ENCODE peak calls at places on chromosomes 13 and 19, in eight cellular contexts. J is AG04450; F is naive thymus-derived CD4-positive, alpha-beta T cell; P is GM23248; W is keratinocyte; M is lower lobe of right lung; N is tibial nerve; E is tibial artery. V is an unnamed sample.

GRCh38 chr13:31891472-31891871 is 140.1 kb upstream of the FRY start:
- DNase-seq in M (no peak), F (no peak), W (no peak), E (no peak), N (no peak), P (no peak), J (no peak), V (no peak)

GRCh38 chr19:17706750-17707181 is 12.5 kb upstream of the MAP1S start:
- DNase-seq in W (no peak), E (no peak), N (no peak), P (peak; percentile 60), J (no peak), M (no peak), F (no peak), V (no peak)

GRCh38 chr19:52451241-52451640 is 2.1 kb upstream of the ZNF578 start:
- DNase-seq in J (no peak), W (no peak), F (no peak), P (no peak), M (no peak), E (no peak), N (no peak), V (no peak)

GRCh38 chr13:75896271-75896670 is 260.1 kb downstream of the LMO7 start:
- DNase-seq in N (no peak), P (no peak), F (no peak), E (no peak), J (no peak), W (no peak), M (no peak), V (no peak)

GRCh38 chr19:3712663-3713531 is 4.7 kb downstream of the TJP3 start:
- DNase-seq in E (no peak), N (no peak), P (no peak), J (no peak), F (no peak), M (peak; percentile 66), W (no peak), V (no peak)

GRCh38 chr19:10452726-10453620 is 32.6 kb downstream of the PDE4A start:
- DNase-seq in E (no peak), N (no peak), P (no peak), F (no peak), W (no peak), J (no peak), M (no peak), V (no peak)

GRCh38 chr13:44969858-44970484 is 19.3 kb downstream of the NUFIP1 start:
- DNase-seq in P (peak; percentile 78), J (peak; percentile 34), N (no peak), F (peak; percentile 18), M (no peak), E (no peak), W (no peak), V (no peak)

GRCh38 chr13:113015826-113016525 is 47.0 kb downstream of the MCF2L start:
- DNase-seq in N (no peak), P (no peak), M (no peak), J (no peak), F (no peak), W (no peak), E (no peak), V (no peak)

GRCh38 chr13:102198418-102199322 is 203.2 kb downstream of the FGF14 start:
- DNase-seq in M (no peak), N (no peak), P (peak; percentile 58), E (no peak), J (no peak), F (no peak), W (no peak), V (no peak)

GRCh38 chr13:39463611-39464010 is 139.4 kb downstream of the LHFPL6 start:
- DNase-seq in J (no peak), F (no peak), E (no peak), M (no peak), W (no peak), P (no peak), N (no peak), V (no peak)

GRCh38 chr19:3024870-3025515 is 4.1 kb downstream of the TLE2 start:
- DNase-seq in E (no peak), J (no peak), P (no peak), F (no peak), M (no peak), W (no peak), N (no peak), V (no peak)

GRCh38 chr19:49057636-49058234 is at the start of gene CGB7:
- DNase-seq in W (no peak), E (peak; percentile 64), M (peak; percentile 84), J (no peak), F (no peak), N (peak; percentile 29), P (peak; percentile 85), V (peak; percentile 36)

GRCh38 chr13:83810136-83810535 is 72.1 kb downstream of the SLITRK1 start:
- DNase-seq in P (no peak), N (no peak), W (no peak), M (no peak), F (no peak), E (no peak), J (no peak), V (no peak)

GRCh38 chr19:16335226-16335625 is 10.6 kb downstream of the KLF2 start:
- DNase-seq in M (no peak), E (no peak), W (no peak), F (no peak), P (no peak), N (no peak), J (no peak), V (no peak)

GRCh38 chr13:100673376-100673830 is 1.2 kb downstream of the TMTC4 start:
- DNase-seq in F (no peak), M (no peak), P (no peak), N (no peak), J (no peak), W (no peak), E (no peak), V (no peak)

GRCh38 chr13:44244288-44244687 is 129.3 kb upstream of the SERP2 start:
- DNase-seq in E (no peak), F (no peak), N (no peak), W (no peak), J (no peak), P (peak; percentile 96), M (no peak), V (no peak)

GRCh38 chr19:39174142-39174541 is 22.6 kb upstream of the NCCRP1 start:
- DNase-seq in P (no peak), F (no peak), W (no peak), N (no peak), E (no peak), J (no peak), M (no peak), V (no peak)

GRCh38 chr13:46184277-46184699 is 2.3 kb upstream of the LCP1 start:
- DNase-seq in N (no peak), E (no peak), M (peak; percentile 62), P (peak; percentile 22), F (peak; percentile 72), W (no peak), J (no peak), V (peak; percentile 61)

GRCh38 chr19:49016067-49016839 is 638 bp downstream of the LHB start:
- DNase-seq in W (no peak), J (no peak), M (no peak), N (no peak), P (no peak), E (no peak), F (no peak), V (no peak)

GRCh38 chr19:3692141-3693029 is 7.9 kb downstream of the PIP5K1C start:
- DNase-seq in F (peak; percentile 37), J (no peak), P (no peak), M (no peak), E (no peak), N (no peak), W (no peak), V (peak; percentile 30)

GRCh38 chr19:49590971-49591730 is at the start of gene PRR12:
- DNase-seq in N (no peak), M (peak; percentile 74), W (no peak), P (peak; percentile 84), F (peak; percentile 76), J (peak; percentile 32), E (peak; percentile 35), V (peak; percentile 71)

GRCh38 chr13:100559886-100560285 is 28.7 kb downstream of the GGACT start:
- DNase-seq in W (no peak), M (no peak), E (no peak), J (no peak), P (no peak), F (no peak), N (no peak), V (no peak)

GRCh38 chr19:58559275-58560006 is 1.0 kb upstream of the UBE2M start:
- DNase-seq in M (peak; percentile 93), J (peak; percentile 77), N (peak; percentile 80), E (peak; percentile 93), F (no peak), W (no peak), P (peak; percentile 94), V (no peak)

GRCh38 chr13:113783482-113783881 is 24.5 kb downstream of the TMEM255B start:
- DNase-seq in J (no peak), N (no peak), W (no peak), M (no peak), P (no peak), F (no peak), E (no peak), V (no peak)

GRCh38 chr13:114017028-114017630 is 43.3 kb upstream of the C13orf46 start:
- DNase-seq in E (no peak), P (peak; percentile 47), J (peak; percentile 10), W (no peak), M (no peak), N (no peak), F (no peak), V (no peak)

DNA sequence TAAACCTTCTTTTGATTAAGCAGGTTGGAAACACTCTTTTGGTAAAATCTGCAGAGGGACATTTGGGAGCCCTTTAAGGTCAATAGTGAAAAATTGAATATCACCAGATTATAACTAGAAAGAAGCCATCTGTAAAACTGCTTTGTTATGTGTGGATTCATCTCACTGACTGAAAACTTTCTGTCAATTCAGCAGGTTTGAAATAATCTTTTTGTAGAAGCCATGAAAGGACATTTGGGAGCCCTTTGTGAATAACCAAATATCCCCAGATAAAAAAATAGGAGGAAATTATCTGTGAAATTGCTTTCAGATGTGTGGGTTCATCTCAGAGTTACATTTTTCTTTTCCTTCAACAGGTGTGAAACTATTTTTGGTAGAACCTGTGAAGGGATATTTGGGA is 1690.7 kb downstream of the UQCRFS1 start:
- DNase-seq in M (no peak), J (no peak), W (no peak), E (no peak), P (no peak), N (no peak), F (no peak), V (no peak)
- H3K9me3 ChIP-seq in M (peaks cover 44% of the 10 kb centered on the region), J (no peaks in the 10 kb centered on the region), W (no peaks in the 10 kb centered on the region), E (peaks cover 28% of the 10 kb centered on the region), P (no peaks in the 10 kb centered on the region), N (peaks cover 5% of the 10 kb centered on the region), F (no peaks in the 10 kb centered on the region), V (peaks cover 6% of the 10 kb centered on the region)

GRCh38 chr19:45887311-45887710 is 1.4 kb upstream of the IRF2BP1 start:
- DNase-seq in E (no peak), M (no peak), N (no peak), P (no peak), F (no peak), W (no peak), J (no peak), V (no peak)
- H3K4me3 ChIP-seq in E (peak overlapping the region; percentile 90), M (peak overlapping the region; percentile 92), N (peak overlapping the region; percentile 96), P (peak overlapping the region; percentile 89), F (peak overlapping the region; percentile 99), W (peak overlapping the region; percentile 89), J (peak overlapping the region; percentile 73), V (peak overlapping the region; percentile 67)

GRCh38 chr19:4979211-4979807 is 10.4 kb downstream of the KDM4B start:
- DNase-seq in W (no peak), E (no peak), M (no peak), N (no peak), J (no peak), F (no peak), P (no peak), V (no peak)
- H3K9me3 ChIP-seq in W (no peaks in the 10 kb centered on the region), E (no peaks in the 10 kb centered on the region), M (no peaks in the 10 kb centered on the region), N (no peaks in the 10 kb centered on the region), J (no peaks in the 10 kb centered on the region), F (no peaks in the 10 kb centered on the region), P (no peaks in the 10 kb centered on the region), V (no peaks in the 10 kb centered on the region)

GRCh38 chr19:56476093-56476492 is 1.1 kb downstream of the ZNF667 start:
- DNase-seq in F (no peak), M (no peak), J (no peak), N (no peak), W (no peak), P (peak; percentile 6), E (no peak), V (no peak)
- H3K4me3 ChIP-seq in F (no peak overlapping the region), M (no peak overlapping the region), J (peak overlapping the region; percentile 84), N (peak overlapping the region; percentile 84), W (no peak overlapping the region), P (peak overlapping the region; percentile 82), E (no peak overlapping the region), V (no peak overlapping the region)

V was measured in effector memory CD4-positive, alpha-beta T cell.